ENCODE peak calls at places on chromosomes 7 and 10, in ten cellular contexts. One of them, this sample, is unnamed.

GRCh38 chr10:111128331-111129167 is 51.7 kb downstream of the ADRA2A start:
- DNase-seq in prostate gland: no peak
- DNase-seq in choroid plexus epithelial cell: no peak
- DNase-seq in AG09309: no peak
- DNase-seq in HFF-Myc: no peak
- DNase-seq in CD4-positive, alpha-beta T cell: no peak
- DNase-seq in activated B cell treated with CpG ODN at 0.5 μM for 24 hours: no peak
- DNase-seq in neural crest cell: no peak
- DNase-seq in neural progenitor cell: no peak
- DNase-seq in tibial artery: no peak
- DNase-seq in this sample: no peak

GRCh38 chr10:35268323-35268722 is 68.0 kb upstream of the CCNY start:
- DNase-seq in AG09309: no peak
- DNase-seq in activated B cell treated with CpG ODN at 0.5 μM for 24 hours: no peak
- DNase-seq in neural progenitor cell: no peak
- DNase-seq in prostate gland: no peak
- DNase-seq in tibial artery: no peak
- DNase-seq in choroid plexus epithelial cell: no peak
- DNase-seq in CD4-positive, alpha-beta T cell: no peak
- DNase-seq in HFF-Myc: no peak
- DNase-seq in neural crest cell: no peak
- DNase-seq in this sample: no peak

GRCh38 chr10:120507175-120507574 is 50.1 kb downstream of the PLPP4 start:
- DNase-seq in activated B cell treated with CpG ODN at 0.5 μM for 24 hours: no peak
- DNase-seq in CD4-positive, alpha-beta T cell: no peak
- DNase-seq in neural progenitor cell: no peak
- DNase-seq in tibial artery: no peak
- DNase-seq in choroid plexus epithelial cell: no peak
- DNase-seq in HFF-Myc: no peak
- DNase-seq in prostate gland: no peak
- DNase-seq in neural crest cell: no peak
- DNase-seq in AG09309: no peak
- DNase-seq in this sample: no peak

GRCh38 chr10:557792-558328 is 131.6 kb downstream of the DIP2C start:
- DNase-seq in neural progenitor cell: no peak
- DNase-seq in HFF-Myc: no peak
- DNase-seq in neural crest cell: no peak
- DNase-seq in activated B cell treated with CpG ODN at 0.5 μM for 24 hours: no peak
- DNase-seq in tibial artery: no peak
- DNase-seq in CD4-positive, alpha-beta T cell: no peak
- DNase-seq in choroid plexus epithelial cell: peak; percentile 50
- DNase-seq in AG09309: no peak
- DNase-seq in prostate gland: no peak
- DNase-seq in this sample: no peak

GRCh38 chr7:92880212-92881090 is 44.1 kb upstream of the CDK6 start:
- DNase-seq in CD4-positive, alpha-beta T cell: no peak
- DNase-seq in prostate gland: no peak
- DNase-seq in HFF-Myc: no peak
- DNase-seq in neural crest cell: no peak
- DNase-seq in activated B cell treated with CpG ODN at 0.5 μM for 24 hours: no peak
- DNase-seq in AG09309: no peak
- DNase-seq in neural progenitor cell: peak; percentile 62
- DNase-seq in choroid plexus epithelial cell: peak; percentile 35
- DNase-seq in tibial artery: no peak
- DNase-seq in this sample: peak; percentile 25

GRCh38 chr10:97291357-97292096 is 910 bp downstream of the ARHGAP19 start:
- DNase-seq in tibial artery: no peak
- DNase-seq in CD4-positive, alpha-beta T cell: no peak
- DNase-seq in HFF-Myc: no peak
- DNase-seq in activated B cell treated with CpG ODN at 0.5 μM for 24 hours: no peak
- DNase-seq in prostate gland: no peak
- DNase-seq in neural progenitor cell: no peak
- DNase-seq in AG09309: no peak
- DNase-seq in neural crest cell: no peak
- DNase-seq in choroid plexus epithelial cell: no peak
- DNase-seq in this sample: no peak

GRCh38 chr10:13414855-13415254 is 66.8 kb upstream of the SEPHS1 start:
- DNase-seq in CD4-positive, alpha-beta T cell: no peak
- DNase-seq in prostate gland: no peak
- DNase-seq in neural crest cell: peak; percentile 10
- DNase-seq in activated B cell treated with CpG ODN at 0.5 μM for 24 hours: no peak
- DNase-seq in HFF-Myc: no peak
- DNase-seq in tibial artery: no peak
- DNase-seq in neural progenitor cell: peak; percentile 58
- DNase-seq in AG09309: no peak
- DNase-seq in choroid plexus epithelial cell: peak; percentile 45
- DNase-seq in this sample: no peak

GRCh38 chr7:50803359-50804337 is 21.0 kb upstream of the GRB10 start:
- DNase-seq in HFF-Myc: no peak
- DNase-seq in tibial artery: no peak
- DNase-seq in neural crest cell: no peak
- DNase-seq in CD4-positive, alpha-beta T cell: no peak
- DNase-seq in activated B cell treated with CpG ODN at 0.5 μM for 24 hours: no peak
- DNase-seq in choroid plexus epithelial cell: no peak
- DNase-seq in AG09309: no peak
- DNase-seq in prostate gland: no peak
- DNase-seq in neural progenitor cell: no peak
- DNase-seq in this sample: no peak

GRCh38 chr10:124697837-124698559 is 46.2 kb downstream of the FAM53B start:
- DNase-seq in choroid plexus epithelial cell: no peak
- DNase-seq in activated B cell treated with CpG ODN at 0.5 μM for 24 hours: peak; percentile 44
- DNase-seq in HFF-Myc: no peak
- DNase-seq in tibial artery: no peak
- DNase-seq in AG09309: no peak
- DNase-seq in neural crest cell: no peak
- DNase-seq in CD4-positive, alpha-beta T cell: peak; percentile 40
- DNase-seq in neural progenitor cell: peak; percentile 29
- DNase-seq in prostate gland: no peak
- DNase-seq in this sample: peak; percentile 64

GRCh38 chr7:114856625-114857024 is 65.3 kb upstream of the MDFIC start:
- DNase-seq in activated B cell treated with CpG ODN at 0.5 μM for 24 hours: no peak
- DNase-seq in neural progenitor cell: peak; percentile 39
- DNase-seq in tibial artery: no peak
- DNase-seq in prostate gland: no peak
- DNase-seq in HFF-Myc: no peak
- DNase-seq in CD4-positive, alpha-beta T cell: no peak
- DNase-seq in neural crest cell: no peak
- DNase-seq in choroid plexus epithelial cell: no peak
- DNase-seq in AG09309: no peak
- DNase-seq in this sample: no peak

GRCh38 chr10:77586719-77587423 is 50.7 kb downstream of the KCNMA1 start:
- DNase-seq in activated B cell treated with CpG ODN at 0.5 μM for 24 hours: no peak
- DNase-seq in neural progenitor cell: no peak
- DNase-seq in HFF-Myc: peak; percentile 22
- DNase-seq in neural crest cell: no peak
- DNase-seq in choroid plexus epithelial cell: peak; percentile 98
- DNase-seq in prostate gland: peak; percentile 34
- DNase-seq in tibial artery: peak; percentile 89
- DNase-seq in CD4-positive, alpha-beta T cell: no peak
- DNase-seq in AG09309: peak; percentile 86
- DNase-seq in this sample: no peak

GRCh38 chr7:125876436-125876835 is 946.8 kb upstream of the POT1 start:
- DNase-seq in HFF-Myc: no peak
- DNase-seq in tibial artery: no peak
- DNase-seq in neural progenitor cell: no peak
- DNase-seq in AG09309: no peak
- DNase-seq in activated B cell treated with CpG ODN at 0.5 μM for 24 hours: no peak
- DNase-seq in CD4-positive, alpha-beta T cell: no peak
- DNase-seq in neural crest cell: no peak
- DNase-seq in prostate gland: no peak
- DNase-seq in choroid plexus epithelial cell: peak; percentile 50
- DNase-seq in this sample: no peak

GRCh38 chr7:75689246-75690099 is 49.3 kb downstream of the HIP1 start:
- DNase-seq in prostate gland: no peak
- DNase-seq in neural crest cell: no peak
- DNase-seq in tibial artery: peak; percentile 37
- DNase-seq in activated B cell treated with CpG ODN at 0.5 μM for 24 hours: no peak
- DNase-seq in HFF-Myc: no peak
- DNase-seq in neural progenitor cell: no peak
- DNase-seq in choroid plexus epithelial cell: no peak
- DNase-seq in AG09309: no peak
- DNase-seq in CD4-positive, alpha-beta T cell: no peak
- DNase-seq in this sample: no peak

GRCh38 chr10:15879058-15879457 is 18.8 kb upstream of the MINDY3 start:
- DNase-seq in prostate gland: no peak
- DNase-seq in neural crest cell: no peak
- DNase-seq in AG09309: no peak
- DNase-seq in choroid plexus epithelial cell: peak; percentile 67
- DNase-seq in CD4-positive, alpha-beta T cell: no peak
- DNase-seq in tibial artery: no peak
- DNase-seq in activated B cell treated with CpG ODN at 0.5 μM for 24 hours: no peak
- DNase-seq in neural progenitor cell: peak; percentile 27
- DNase-seq in HFF-Myc: no peak
- DNase-seq in this sample: peak; percentile 35

GRCh38 chr7:1040790-1041189 is 3.6 kb upstream of the GPR146 start:
- DNase-seq in HFF-Myc: peak; percentile 63
- DNase-seq in tibial artery: no peak
- DNase-seq in neural crest cell: no peak
- DNase-seq in activated B cell treated with CpG ODN at 0.5 μM for 24 hours: no peak
- DNase-seq in choroid plexus epithelial cell: peak; percentile 79
- DNase-seq in CD4-positive, alpha-beta T cell: no peak
- DNase-seq in AG09309: no peak
- DNase-seq in neural progenitor cell: peak; percentile 72
- DNase-seq in prostate gland: no peak
- DNase-seq in this sample: no peak

GRCh38 chr7:28811990-28812389 is 146.1 kb downstream of the TRIL start:
- DNase-seq in AG09309: no peak
- DNase-seq in neural progenitor cell: no peak
- DNase-seq in activated B cell treated with CpG ODN at 0.5 μM for 24 hours: no peak
- DNase-seq in prostate gland: no peak
- DNase-seq in CD4-positive, alpha-beta T cell: no peak
- DNase-seq in tibial artery: no peak
- DNase-seq in HFF-Myc: no peak
- DNase-seq in choroid plexus epithelial cell: no peak
- DNase-seq in neural crest cell: no peak
- DNase-seq in this sample: no peak

GRCh38 chr10:74051729-74052342 is 53.9 kb downstream of the VCL start:
- DNase-seq in activated B cell treated with CpG ODN at 0.5 μM for 24 hours: no peak
- DNase-seq in neural crest cell: no peak
- DNase-seq in tibial artery: no peak
- DNase-seq in HFF-Myc: no peak
- DNase-seq in neural progenitor cell: peak; percentile 28
- DNase-seq in choroid plexus epithelial cell: peak; percentile 41
- DNase-seq in AG09309: no peak
- DNase-seq in prostate gland: no peak
- DNase-seq in CD4-positive, alpha-beta T cell: no peak
- DNase-seq in this sample: no peak

GRCh38 chr7:151992375-151992774 is 33.1 kb upstream of the GALNT11 start:
- DNase-seq in activated B cell treated with CpG ODN at 0.5 μM for 24 hours: no peak
- DNase-seq in CD4-positive, alpha-beta T cell: peak; percentile 41
- DNase-seq in neural crest cell: peak; percentile 41
- DNase-seq in AG09309: no peak
- DNase-seq in HFF-Myc: peak; percentile 9
- DNase-seq in neural progenitor cell: peak; percentile 78
- DNase-seq in choroid plexus epithelial cell: peak; percentile 33
- DNase-seq in tibial artery: peak; percentile 73
- DNase-seq in prostate gland: peak; percentile 63
- DNase-seq in this sample: peak; percentile 43

GRCh38 chr7:15602236-15602635 is 40.4 kb upstream of the AGMO start:
- DNase-seq in choroid plexus epithelial cell: peak; percentile 53
- DNase-seq in prostate gland: no peak
- DNase-seq in HFF-Myc: no peak
- DNase-seq in tibial artery: no peak
- DNase-seq in CD4-positive, alpha-beta T cell: no peak
- DNase-seq in activated B cell treated with CpG ODN at 0.5 μM for 24 hours: no peak
- DNase-seq in neural progenitor cell: no peak
- DNase-seq in neural crest cell: no peak
- DNase-seq in AG09309: no peak
- DNase-seq in this sample: no peak

GRCh38 chr10:94567714-94568520 is 22.3 kb downstream of the HELLS start:
- DNase-seq in CD4-positive, alpha-beta T cell: no peak
- DNase-seq in tibial artery: no peak
- DNase-seq in AG09309: no peak
- DNase-seq in neural progenitor cell: no peak
- DNase-seq in prostate gland: no peak
- DNase-seq in HFF-Myc: no peak
- DNase-seq in activated B cell treated with CpG ODN at 0.5 μM for 24 hours: no peak
- DNase-seq in choroid plexus epithelial cell: no peak
- DNase-seq in neural crest cell: no peak
- DNase-seq in this sample: no peak

GRCh38 chr7:151035902-151036301 is 7.7 kb downstream of the ABCB8 start:
- DNase-seq in choroid plexus epithelial cell: no peak
- DNase-seq in neural progenitor cell: no peak
- DNase-seq in tibial artery: no peak
- DNase-seq in AG09309: no peak
- DNase-seq in neural crest cell: no peak
- DNase-seq in activated B cell treated with CpG ODN at 0.5 μM for 24 hours: no peak
- DNase-seq in HFF-Myc: no peak
- DNase-seq in prostate gland: no peak
- DNase-seq in CD4-positive, alpha-beta T cell: no peak
- DNase-seq in this sample: no peak

GRCh38 chr7:142853739-142854504 is 954 bp upstream of the EPHB6 start:
- DNase-seq in neural progenitor cell: peak; percentile 93
- DNase-seq in activated B cell treated with CpG ODN at 0.5 μM for 24 hours: peak; percentile 76
- DNase-seq in CD4-positive, alpha-beta T cell: peak; percentile 59
- DNase-seq in HFF-Myc: peak; percentile 30
- DNase-seq in AG09309: no peak
- DNase-seq in neural crest cell: peak; percentile 65
- DNase-seq in choroid plexus epithelial cell: peak; percentile 66
- DNase-seq in prostate gland: peak; percentile 66
- DNase-seq in tibial artery: peak; percentile 82
- DNase-seq in this sample: peak; percentile 84
- TF ChIP-seq CTCF in neural progenitor cell: peak; percentile 75
- TF ChIP-seq CTCF in activated B cell treated with CpG ODN at 0.5 μM for 24 hours: peak; percentile 61
- TF ChIP-seq CTCF in CD4-positive, alpha-beta T cell: peak; percentile 90
- TF ChIP-seq CTCF in HFF-Myc: peak; percentile 75
- TF ChIP-seq CTCF in AG09309: peak; percentile 79
- TF ChIP-seq CTCF in neural crest cell: peak; percentile 85
- TF ChIP-seq CTCF in choroid plexus epithelial cell: peak; percentile 81
- TF ChIP-seq CTCF in prostate gland: peak; percentile 86
- TF ChIP-seq CTCF in tibial artery: peak; percentile 86
- TF ChIP-seq CTCF in this sample: peak; percentile 64

GRCh38 chr7:121547341-121548092 is 151.4 kb upstream of the FAM3C start:
- DNase-seq in prostate gland: no peak
- DNase-seq in neural crest cell: no peak
- DNase-seq in choroid plexus epithelial cell: peak; percentile 90
- DNase-seq in HFF-Myc: peak; percentile 35
- DNase-seq in neural progenitor cell: peak; percentile 75
- DNase-seq in tibial artery: no peak
- DNase-seq in CD4-positive, alpha-beta T cell: no peak
- DNase-seq in activated B cell treated with CpG ODN at 0.5 μM for 24 hours: no peak
- DNase-seq in AG09309: peak; percentile 43
- DNase-seq in this sample: peak; percentile 51
- TF ChIP-seq CTCF in prostate gland: peak; percentile 85
- TF ChIP-seq CTCF in neural crest cell: peak; percentile 93
- TF ChIP-seq CTCF in choroid plexus epithelial cell: peak; percentile 74
- TF ChIP-seq CTCF in HFF-Myc: peak; percentile 57
- TF ChIP-seq CTCF in neural progenitor cell: peak; percentile 88
- TF ChIP-seq CTCF in tibial artery: peak; percentile 75
- TF ChIP-seq CTCF in CD4-positive, alpha-beta T cell: peak; percentile 84
- TF ChIP-seq CTCF in activated B cell treated with CpG ODN at 0.5 μM for 24 hours: peak; percentile 54
- TF ChIP-seq CTCF in AG09309: peak; percentile 69
- TF ChIP-seq CTCF in this sample: peak; percentile 71

GRCh38 chr7:107632466-107632865 is 28.2 kb upstream of the SLC26A4 start:
- DNase-seq in AG09309: no peak
- DNase-seq in HFF-Myc: no peak
- DNase-seq in activated B cell treated with CpG ODN at 0.5 μM for 24 hours: no peak
- DNase-seq in tibial artery: no peak
- DNase-seq in CD4-positive, alpha-beta T cell: no peak
- DNase-seq in neural progenitor cell: peak; percentile 16
- DNase-seq in neural crest cell: no peak
- DNase-seq in choroid plexus epithelial cell: no peak
- DNase-seq in prostate gland: no peak
- DNase-seq in this sample: no peak
- TF ChIP-seq CTCF in AG09309: no peak
- TF ChIP-seq CTCF in HFF-Myc: no peak
- TF ChIP-seq CTCF in activated B cell treated with CpG ODN at 0.5 μM for 24 hours: no peak
- TF ChIP-seq CTCF in tibial artery: no peak
- TF ChIP-seq CTCF in CD4-positive, alpha-beta T cell: no peak
- TF ChIP-seq CTCF in neural progenitor cell: no peak
- TF ChIP-seq CTCF in neural crest cell: no peak
- TF ChIP-seq CTCF in choroid plexus epithelial cell: no peak
- TF ChIP-seq CTCF in prostate gland: no peak
- TF ChIP-seq CTCF in this sample: no peak

GRCh38 chr10:125742465-125742864 is 23.0 kb downstream of the EDRF1 start:
- DNase-seq in AG09309: no peak
- DNase-seq in neural crest cell: no peak
- DNase-seq in activated B cell treated with CpG ODN at 0.5 μM for 24 hours: no peak
- DNase-seq in HFF-Myc: no peak
- DNase-seq in neural progenitor cell: no peak
- DNase-seq in tibial artery: no peak
- DNase-seq in choroid plexus epithelial cell: peak; percentile 45
- DNase-seq in CD4-positive, alpha-beta T cell: no peak
- DNase-seq in prostate gland: no peak
- DNase-seq in this sample: no peak
- TF ChIP-seq CTCF in AG09309: peak; percentile 12
- TF ChIP-seq CTCF in neural crest cell: peak; percentile 39
- TF ChIP-seq CTCF in activated B cell treated with CpG ODN at 0.5 μM for 24 hours: no peak
- TF ChIP-seq CTCF in HFF-Myc: no peak
- TF ChIP-seq CTCF in neural progenitor cell: no peak
- TF ChIP-seq CTCF in tibial artery: no peak
- TF ChIP-seq CTCF in choroid plexus epithelial cell: peak; percentile 43
- TF ChIP-seq CTCF in CD4-positive, alpha-beta T cell: no peak
- TF ChIP-seq CTCF in prostate gland: no peak
- TF ChIP-seq CTCF in this sample: no peak

This sample was measured in GM10248.